ENCODE peak calls at places on chromosomes 2 and 18, in four cellular contexts. Q is HepG2, X is GM12878, E is H1. B is an unnamed sample.

GRCh38 chr2:45902952-45903351 is 251.5 kb downstream of the PRKCE start:
- DNase-seq in E (no peak), X (no peak), Q (no peak), B (no peak)

GRCh38 chr2:201257941-201258665 is 2.2 kb upstream of the CASP8 start:
- DNase-seq in X (peak; percentile 79), Q (peak; percentile 55), E (no peak), B (peak; percentile 20)

GRCh38 chr2:160252278-160252887 is 52.3 kb upstream of the ITGB6 start:
- DNase-seq in Q (peak; percentile 22), X (no peak), E (no peak), B (no peak)

GRCh38 chr18:54112356-54112755 is 112.1 kb downstream of the MBD2 start:
- DNase-seq in X (no peak), Q (no peak), E (no peak), B (no peak)

GRCh38 chr2:219628986-219629901 is 1.8 kb downstream of the SLC4A3 start:
- DNase-seq in X (no peak), E (no peak), Q (no peak), B (no peak)

GRCh38 chr2:2664989-2665833 is 334.1 kb upstream of the MYT1L start:
- DNase-seq in Q (peak; percentile 58), X (no peak), E (no peak), B (no peak)

GRCh38 chr2:104406273-104406726 is 447.6 kb upstream of the POU3F3 start:
- DNase-seq in Q (no peak), E (no peak), X (no peak), B (no peak)

GRCh38 chr2:29113891-29114321 is 1.3 kb upstream of the CLIP4 start:
- DNase-seq in X (no peak), E (no peak), Q (no peak), B (no peak)

GRCh38 chr2:212970132-212970531 is 181.3 kb downstream of the IKZF2 start:
- DNase-seq in X (no peak), Q (no peak), E (no peak), B (no peak)

GRCh38 chr2:227772197-227772661 is 26.5 kb downstream of the SCYGR8 start:
- DNase-seq in Q (peak; percentile 42), X (no peak), E (no peak), B (no peak)

GRCh38 chr2:109185801-109186570 is 57.0 kb downstream of the SH3RF3 start:
- DNase-seq in X (no peak), Q (no peak), E (no peak), B (no peak)

GRCh38 chr2:58571181-58571852 is 330.2 kb upstream of the FANCL start:
- DNase-seq in Q (peak; percentile 50), E (peak; percentile 44), X (peak; percentile 7), B (peak; percentile 77)

GRCh38 chr2:229363126-229363814 is 92.2 kb upstream of the PID1 start:
- DNase-seq in E (no peak), X (no peak), Q (no peak), B (no peak)

GRCh38 chr2:226048625-226049024 is 649.1 kb downstream of the NYAP2 start:
- DNase-seq in X (no peak), Q (peak; percentile 9), E (no peak), B (no peak)

GRCh38 chr18:79954791-79955190 is 3.3 kb upstream of the SLC66A2 start:
- DNase-seq in X (no peak), Q (no peak), E (no peak), B (no peak)

GRCh38 chr2:72994991-72995380 is 76.5 kb downstream of the SFXN5 start:
- DNase-seq in Q (no peak), E (no peak), X (no peak), B (no peak)

GRCh38 chr2:136032817-136033216 is 47.4 kb upstream of the DARS1 start:
- DNase-seq in E (no peak), Q (no peak), X (no peak), B (no peak)

GRCh38 chr18:44716697-44717163 is 36.0 kb downstream of the SETBP1 start:
- DNase-seq in E (no peak), X (no peak), Q (no peak), B (no peak)

GRCh38 chr2:12493031-12493513 is 223.7 kb upstream of the TRIB2 start:
- DNase-seq in Q (no peak), E (no peak), X (no peak), B (no peak)

GRCh38 chr2:3491716-3492474 is 27.4 kb downstream of the ADI1 start:
- DNase-seq in Q (no peak), X (no peak), E (no peak), B (no peak)

GRCh38 chr18:63161728-63162195 is 157.8 kb downstream of the BCL2 start:
- DNase-seq in Q (peak; percentile 2), E (no peak), X (peak; percentile 98), B (no peak)

GRCh38 chr2:70203086-70203485 is 12.3 kb upstream of the C2orf42 start:
- DNase-seq in X (no peak), E (no peak), Q (no peak), B (no peak)

GRCh38 chr2:224948859-224949258 is 93.4 kb downstream of the DOCK10 start:
- DNase-seq in E (no peak), X (no peak), Q (no peak), B (no peak)

GRCh38 chr2:119679526-119679837 is 481 bp downstream of the TMEM177 start:
- DNase-seq in X (no peak), Q (no peak), E (no peak), B (no peak)

GRCh38 chr2:172251231-172251630 is 148.5 kb upstream of the DLX2 start:
- DNase-seq in X (no peak), E (no peak), Q (no peak), B (no peak)

GRCh38 chr2:205405194-205405593 is 277.1 kb upstream of the NRP2 start:
- DNase-seq in X (no peak), E (no peak), Q (no peak), B (no peak)

GRCh38 chr18:25467226-25468065 is 115.5 kb upstream of the ZNF521 start:
- DNase-seq in E (no peak), Q (no peak), X (no peak), B (no peak)

GRCh38 chr2:198880986-198881385 is 576.8 kb downstream of the SATB2 start:
- DNase-seq in Q (no peak), X (no peak), E (no peak), B (no peak)

GRCh38 chr2:209977386-209978239 is 24.8 kb upstream of the RPE start:
- DNase-seq in E (no peak), Q (peak; percentile 39), X (peak; percentile 21), B (peak; percentile 8)

GRCh38 chr2:174341995-174342571 is 7.3 kb downstream of the SP9 start:
- DNase-seq in Q (no peak), E (no peak), X (no peak), B (no peak)

GRCh38 chr2:239267411-239267941 is 133.3 kb downstream of the HDAC4 start:
- DNase-seq in E (no peak), Q (no peak), X (peak; percentile 65), B (no peak)

GRCh38 chr2:241926541-241927311 is 57.2 kb downstream of the RTP5 start:
- DNase-seq in E (no peak), Q (peak; percentile 61), X (no peak), B (no peak)

GRCh38 chr18:72544092-72544886 is at the start of gene CBLN2:
- DNase-seq in E (no peak), X (no peak), Q (peak; percentile 23), B (peak; percentile 44)

GRCh38 chr2:131431336-131431735 is 44.6 kb upstream of the TUBA3D start:
- DNase-seq in Q (no peak), E (no peak), X (no peak), B (no peak)

GRCh38 chr2:211014376-211014775 is 458.0 kb downstream of the CPS1 start:
- DNase-seq in X (no peak), E (no peak), Q (peak; percentile 86), B (no peak)

GRCh38 chr2:120465012-120465700 is 119.2 kb downstream of the INHBB start:
- DNase-seq in E (no peak), X (no peak), Q (no peak), B (no peak)

GRCh38 chr2:42753188-42753813 is 10.6 kb downstream of the OXER1 start:
- DNase-seq in X (no peak), Q (no peak), E (no peak), B (no peak)
- TF ChIP-seq YY1 in X (no peak), Q (no peak), E (no peak), B (no peak)

GRCh38 chr2:152445791-152446201 is 110.8 kb downstream of the FMNL2 start:
- DNase-seq in X (no peak), E (no peak), Q (no peak), B (no peak)
- TF ChIP-seq SUZ12 in X (no peak), E (no peak), Q (no peak), B (no peak)

DNA sequence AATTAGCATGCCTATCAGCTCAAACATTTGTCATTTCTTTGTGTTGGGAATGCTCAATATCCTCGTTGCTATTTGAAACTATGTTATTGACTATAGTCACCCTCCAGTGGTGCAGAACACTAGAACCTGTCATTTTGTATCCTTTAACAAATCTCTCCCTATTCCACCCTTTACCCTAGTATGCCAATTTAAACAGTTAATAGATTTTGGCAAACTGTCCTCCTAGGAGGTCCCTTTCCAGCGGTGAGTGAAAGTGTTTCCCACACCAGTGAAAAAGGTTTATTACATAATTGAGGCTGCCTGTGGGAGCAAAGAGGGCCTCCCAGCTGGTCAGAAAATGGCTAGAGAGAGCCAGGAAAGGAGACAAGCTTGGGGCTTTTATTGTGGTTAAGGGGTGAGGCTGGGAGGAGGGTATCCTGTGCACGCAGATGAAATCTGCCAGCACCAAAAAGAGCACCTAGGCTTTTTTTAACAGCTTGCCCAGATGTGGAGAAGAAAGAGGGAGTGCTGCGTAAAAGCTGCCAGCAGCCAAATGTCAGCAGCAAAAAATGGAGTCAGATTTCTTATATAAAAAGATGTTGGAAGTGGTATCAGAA is 1.8 kb upstream of the DRC1 start:
- DNase-seq in E (no peak), X (no peak), Q (no peak), B (no peak)
- TF ChIP-seq YY1 in E (no peak), X (no peak), Q (no peak), B (no peak)

DNA sequence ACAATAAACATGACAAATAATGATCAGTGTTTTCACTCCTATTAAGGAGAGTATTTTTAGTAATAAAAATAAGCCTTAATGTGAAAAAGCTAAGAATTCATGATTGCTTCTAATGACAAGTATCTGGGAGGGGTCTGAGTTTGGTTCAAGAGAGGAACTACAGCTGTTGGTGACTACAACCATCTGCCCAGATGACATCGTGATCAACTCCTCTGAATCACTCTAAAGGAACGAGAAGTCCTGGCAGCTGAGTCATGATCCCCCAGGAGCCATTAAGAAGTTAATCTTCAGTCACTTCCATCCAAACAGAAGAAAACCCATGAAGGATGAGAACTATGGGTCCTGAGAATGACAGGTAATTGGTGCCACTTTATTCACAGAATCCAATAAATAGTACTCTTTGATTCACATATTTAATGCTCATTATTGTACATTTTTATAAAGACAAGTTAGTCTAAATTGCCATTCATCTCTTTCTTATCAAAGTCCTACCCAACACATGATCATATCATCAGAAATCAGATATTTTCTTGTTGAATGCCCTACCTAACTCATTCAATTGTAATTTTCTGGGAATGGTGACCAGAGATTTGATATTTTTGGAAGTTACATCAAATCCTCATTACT is 6.8 kb downstream of the TFPI start:
- DNase-seq in X (no peak), E (no peak), Q (no peak), B (peak; percentile 36)
- TF ChIP-seq SUZ12 in X (no peak), E (no peak), Q (no peak), B (no peak)

GRCh38 chr2:85807756-85808155 is 54.0 kb downstream of the ATOH8 start:
- DNase-seq in Q (no peak), X (no peak), E (no peak), B (no peak)
- TF ChIP-seq YY1 in Q (no peak), X (no peak), E (no peak), B (no peak)